ENCODE peak calls at places on chromosomes 11 and 22, in five cellular contexts. P is DND-41, N is astrocyte, J is GM23248, S is fibroblast of lung. K is an unnamed sample.

GRCh38 chr11:46977038-46977818 is 40.7 kb downstream of the CSTPP1 start:
- DNase-seq in P (no peak), N (peak), J (no peak), S (no peak), K (no peak)

GRCh38 chr11:105960252-105961245 is 61.5 kb downstream of the MSANTD4 start:
- DNase-seq in P (no peak), N (no peak), J (no peak), S (no peak), K (no peak)

GRCh38 chr22:33472462-33473344 is 414.5 kb upstream of the SYN3 start:
- DNase-seq in P (no peak), N (peak), J (no peak), S (no peak), K (no peak)

GRCh38 chr11:115159122-115159665 is 345.0 kb downstream of the CADM1 start:
- DNase-seq in P (no peak), N (no peak), J (no peak), S (no peak), K (no peak)

GRCh38 chr22:47795477-47796127 is 1033.2 kb downstream of the TBC1D22A start:
- DNase-seq in P (no peak), N (no peak), J (no peak), S (no peak), K (no peak)

GRCh38 chr11:23727821-23728220 is 769.0 kb upstream of the LUZP2 start:
- DNase-seq in P (no peak), N (peak), J (peak), S (peak), K (peak)

GRCh38 chr11:45073575-45074225 is 72.7 kb upstream of the PRDM11 start:
- DNase-seq in P (no peak), N (no peak), J (no peak), S (no peak), K (no peak)

GRCh38 chr11:47496808-47497207 is 47.9 kb upstream of the RAPSN start:
- DNase-seq in P (no peak), N (no peak), J (no peak), S (no peak), K (no peak)

GRCh38 chr11:70194792-70195791 is 8.0 kb upstream of the FADD start:
- DNase-seq in P (no peak), N (no peak), J (no peak), S (no peak), K (peak)

GRCh38 chr11:47538741-47539575 is 14.0 kb downstream of the CELF1 start:
- DNase-seq in P (no peak), N (no peak), J (no peak), S (peak), K (no peak)

GRCh38 chr11:2122222-2122906 is 16.8 kb downstream of the IGF2 start:
- DNase-seq in P (no peak), N (peak), J (no peak), S (peak), K (peak)

GRCh38 chr22:44892803-44893730 is 116.7 kb downstream of the PHF21B start:
- DNase-seq in P (no peak), N (no peak), J (no peak), S (no peak), K (no peak)

GRCh38 chr11:118901494-118902335 is 18.0 kb downstream of the CXCR5 start:
- DNase-seq in P (no peak), N (no peak), J (no peak), S (peak), K (no peak)

GRCh38 chr11:74949748-74950127 is 672 bp downstream of the SPCS2 start:
- DNase-seq in P (no peak), N (peak), J (peak), S (no peak), K (no peak)

GRCh38 chr11:90851196-90851595 is 628.3 kb upstream of the CHORDC1 start:
- DNase-seq in P (no peak), N (no peak), J (no peak), S (no peak), K (no peak)

GRCh38 chr11:125404811-125405481 is 91.1 kb downstream of the FEZ1 start:
- DNase-seq in P (peak), N (no peak), J (peak), S (peak), K (peak)

GRCh38 chr11:5922749-5923426 is 19.2 kb upstream of the OR56A3 start:
- DNase-seq in P (no peak), N (no peak), J (peak), S (no peak), K (peak)

GRCh38 chr11:35267504-35267903 is 128.5 kb downstream of the CD44 start:
- DNase-seq in P (no peak), N (peak), J (peak), S (peak), K (peak)

GRCh38 chr22:23751441-23751996 is 607 bp upstream of the ZNF70 start:
- DNase-seq in P (no peak), N (no peak), J (no peak), S (peak), K (no peak)

GRCh38 chr11:69442807-69443137 is 38.7 kb upstream of the LINC01488 start:
- DNase-seq in P (no peak), N (peak), J (peak), S (peak), K (peak)

GRCh38 chr11:288328-289144 is at the start of gene PGGHG:
- DNase-seq in P (peak), N (no peak), J (peak), S (no peak), K (peak)

GRCh38 chr11:70210051-70210501 is 7.0 kb downstream of the FADD start:
- DNase-seq in P (no peak), N (peak), J (peak), S (peak), K (peak)

GRCh38 chr22:24550028-24550901 is 4.7 kb downstream of the GUCD1 start:
- DNase-seq in P (no peak), N (no peak), J (peak), S (no peak), K (no peak)

GRCh38 chr22:47309946-47310345 is 547.5 kb downstream of the TBC1D22A start:
- DNase-seq in P (no peak), N (no peak), J (no peak), S (no peak), K (no peak)

GRCh38 chr11:109697140-109697843 is 275.3 kb downstream of the C11orf87 start:
- DNase-seq in P (peak), N (peak), J (peak), S (peak), K (peak)

GRCh38 chr22:40043793-40044101 is 49.0 kb downstream of the FAM83F start:
- DNase-seq in P (no peak), N (no peak), J (no peak), S (no peak), K (no peak)

GRCh38 chr22:21702094-21702493 is 33.5 kb downstream of the YPEL1 start:
- DNase-seq in P (no peak), N (no peak), J (no peak), S (no peak), K (no peak)

GRCh38 chr11:78562398-78562797 is 12.3 kb downstream of the NARS2 start:
- DNase-seq in P (no peak), N (peak), J (peak), S (peak), K (peak)

GRCh38 chr11:74636633-74637184 is 44.3 kb downstream of the POLD3 start:
- DNase-seq in P (no peak), N (peak), J (peak), S (peak), K (peak)

DNA sequence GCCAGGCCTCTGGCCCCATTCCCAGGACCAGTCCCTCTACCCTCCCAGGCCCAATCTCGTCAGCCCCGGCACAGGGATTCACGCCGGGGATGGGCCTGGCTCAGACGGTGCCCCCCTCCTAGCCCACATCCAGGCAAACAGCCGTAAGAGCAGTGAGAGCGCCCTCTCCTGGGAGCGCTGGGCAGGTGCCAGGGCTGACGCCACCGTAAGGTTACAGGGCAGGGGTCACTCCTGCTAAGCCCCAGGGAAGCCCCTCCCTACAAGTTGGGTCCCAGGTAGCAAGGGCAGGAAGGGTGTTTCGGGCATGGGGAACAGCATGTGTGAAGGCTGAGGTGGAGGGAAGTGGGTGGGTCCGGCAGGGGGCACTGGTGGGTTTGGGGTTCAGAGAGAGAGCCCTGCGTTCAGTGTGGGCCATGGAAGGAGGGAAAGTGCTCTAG is 19.2 kb upstream of the PPARA start:
- DNase-seq in P (no peak), N (no peak), J (no peak), S (no peak), K (no peak)
- H3K9ac ChIP-seq in P (no peak), N (no peak), J (no peak), S (no peak), K (no peak)

GRCh38 chr11:72243567-72244316 is at the start of gene PHOX2A:
- DNase-seq in P (no peak), N (no peak), J (no peak), S (no peak), K (no peak)
- TF ChIP-seq EZH2 in P (no peak), N (peak), J (no peak), S (peak), K (no peak)

GRCh38 chr11:9922806-9923205 is 258.9 kb downstream of the SWAP70 start:
- DNase-seq in P (no peak), N (peak), J (no peak), S (no peak), K (no peak)
- H3K4me3 ChIP-seq in P (no peak), N (no peak), J (no peak), S (no peak), K (no peak)

GRCh38 chr22:27846910-27847309 is 45.4 kb upstream of the MN1 start:
- DNase-seq in P (no peak), N (no peak), J (no peak), S (no peak), K (no peak)

GRCh38 chr22:27853404-27853803 is 51.8 kb upstream of the MN1 start:
- DNase-seq in P (no peak), N (no peak), J (peak), S (peak), K (no peak)

GRCh38 chr22:27848005-27848404 is 46.4 kb upstream of the MN1 start:
- DNase-seq in P (no peak), N (no peak), J (no peak), S (no peak), K (no peak)

GRCh38 chr22:27851974-27852713 is 50.6 kb upstream of the MN1 start:
- DNase-seq in P (no peak), N (no peak), J (peak), S (no peak), K (no peak)

GRCh38 chr22:27850000-27850465 is 48.5 kb upstream of the MN1 start:
- DNase-seq in P (no peak), N (peak), J (no peak), S (no peak), K (no peak)
- H3K9ac ChIP-seq in P (no peak), N (no peak), J (no peak), S (no peak), K (no peak)

GRCh38 chr11:20161923-20162322 is 1.6 kb upstream of the DBX1 start:
- DNase-seq in P (no peak), N (no peak), J (no peak), S (no peak), K (no peak)

GRCh38 chr11:20162340-20162739 is 2.1 kb upstream of the DBX1 start:
- DNase-seq in P (no peak), N (no peak), J (no peak), S (no peak), K (no peak)

GRCh38 chr11:20160425-20161229 is at the start of gene DBX1:
- DNase-seq in P (no peak), N (no peak), J (no peak), S (no peak), K (no peak)

GRCh38 chr11:20159680-20160381 is 444 bp downstream of the DBX1 start:
- DNase-seq in P (no peak), N (no peak), J (no peak), S (no peak), K (no peak)

DNA sequence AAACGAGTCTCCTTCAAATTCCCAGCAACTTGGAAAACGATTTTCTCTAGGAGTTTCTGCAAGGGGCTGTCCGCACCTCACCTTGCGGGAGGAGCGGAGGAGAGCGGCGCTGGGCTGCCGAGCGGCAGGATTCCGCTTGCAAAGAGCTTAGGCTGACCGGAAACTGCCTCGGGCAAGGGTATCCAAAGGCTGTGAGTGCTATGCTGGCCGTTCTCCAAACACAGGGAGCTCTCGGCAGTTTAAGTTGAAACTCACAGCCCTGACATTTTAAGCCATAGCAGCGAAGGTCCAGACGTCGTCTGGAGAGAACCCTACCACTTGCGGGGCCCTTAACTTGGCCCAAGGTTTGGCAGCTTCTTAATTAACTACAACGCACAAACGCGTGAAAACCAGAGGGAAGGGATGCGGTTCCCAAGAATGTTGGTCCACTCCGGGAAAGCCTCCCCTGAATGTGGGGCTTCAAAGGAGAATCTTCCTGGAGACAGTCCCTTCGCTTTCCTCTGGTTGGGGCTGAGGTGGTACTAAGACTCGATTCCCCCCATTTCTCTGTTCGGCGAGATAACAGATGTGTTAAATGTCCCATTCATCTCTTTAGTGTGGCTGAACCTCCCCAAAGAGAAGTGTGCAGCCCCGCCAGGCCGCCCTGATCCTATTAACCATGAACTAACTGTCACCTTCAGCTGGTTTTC is 1.1 kb upstream of the DBX1 start:
- DNase-seq in P (no peak), N (no peak), J (no peak), S (no peak), K (no peak)
- TF ChIP-seq EZH2 in P (no peak), N (peak), J (peak), S (peak), K (no peak)

DNA sequence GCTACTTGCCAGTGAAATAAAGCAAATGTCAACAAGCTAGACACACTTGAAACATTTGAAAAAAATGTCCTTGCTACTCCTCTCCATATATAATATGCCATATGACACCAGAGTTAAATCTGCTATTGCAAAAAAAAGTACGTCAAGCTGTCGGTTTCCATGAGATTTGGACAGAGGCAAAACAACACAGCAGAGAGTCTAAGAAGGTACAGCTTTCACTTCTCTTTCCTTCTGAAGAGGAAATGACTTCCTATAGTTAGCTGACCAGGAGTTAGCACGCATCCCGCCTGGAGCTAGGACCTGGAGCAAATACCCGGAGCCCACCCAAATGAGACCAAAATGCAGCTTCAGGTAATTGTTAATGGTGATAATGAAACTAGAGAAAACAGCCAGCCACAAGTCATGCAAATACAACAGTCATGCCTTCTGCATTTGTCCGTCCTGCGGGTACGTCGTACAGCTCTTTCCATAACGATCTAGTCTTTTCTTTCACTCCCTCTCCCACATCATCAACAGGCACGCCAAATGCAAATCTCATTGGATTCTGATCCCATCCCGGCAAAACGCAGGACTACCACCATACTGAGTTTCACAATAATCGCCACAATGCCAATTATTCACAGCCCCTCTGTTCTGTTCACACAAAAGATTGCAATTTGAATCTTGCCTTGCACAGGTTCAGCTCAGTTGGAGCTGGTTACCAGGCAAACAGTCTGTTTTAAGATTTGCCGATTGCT is 395.0 kb upstream of the CCDC90B start:
- DNase-seq in P (no peak), N (no peak), J (peak), S (no peak), K (no peak)
- H3K4me3 ChIP-seq in P (no peak), N (peak), J (peak), S (peak), K (peak)

K was measured in PC-3.